ENCODE peak calls at places on chromosomes 16 and 17, in four cellular contexts. Y is bronchial epithelial cell, N is body of pancreas, T is uterus. Q is an unnamed sample.

GRCh38 chr17:65074778-65075250 is 18.3 kb upstream of the GNA13 start:
- DNase-seq in Y (no peak), N (peak), T (peak), Q (no peak)

GRCh38 chr16:70579648-70580630 is 56.3 kb downstream of the SF3B3 start:
- DNase-seq in Y (no peak), N (peak), T (peak), Q (no peak)

GRCh38 chr17:77935121-77935571 is 23.4 kb upstream of the TNRC6C start:
- DNase-seq in Y (no peak), N (no peak), T (no peak), Q (no peak)

GRCh38 chr16:15822957-15823356 is 33.9 kb downstream of the MYH11 start:
- DNase-seq in Y (no peak), N (peak), T (peak), Q (no peak)

GRCh38 chr17:2412561-2413021 is 11.7 kb upstream of the MNT start:
- DNase-seq in Y (no peak), N (peak), T (no peak), Q (no peak)

GRCh38 chr17:1562178-1562643 is 381 bp downstream of the PITPNA start:
- DNase-seq in Y (no peak), N (no peak), T (peak), Q (no peak)

GRCh38 chr17:73155410-73156165 is 9.2 kb upstream of the SSTR2 start:
- DNase-seq in Y (no peak), N (no peak), T (no peak), Q (no peak)

GRCh38 chr17:79654960-79655382 is 44.1 kb upstream of the RBFOX3 start:
- DNase-seq in Y (no peak), N (no peak), T (peak), Q (no peak)

GRCh38 chr16:50547944-50548658 is at the start of gene NKD1:
- DNase-seq in Y (no peak), N (peak), T (peak), Q (peak)

GRCh38 chr17:58200024-58200633 is 7.6 kb downstream of the EPX start:
- DNase-seq in Y (peak), N (peak), T (peak), Q (peak)

GRCh38 chr16:55100100-55100499 is 169.4 kb downstream of the IRX5 start:
- DNase-seq in Y (no peak), N (no peak), T (no peak), Q (no peak)

GRCh38 chr17:83195330-83196087 is 116.1 kb downstream of the METRNL start:
- DNase-seq in Y (no peak), N (no peak), T (no peak), Q (no peak)

GRCh38 chr16:79328327-79329162 is 272.0 kb downstream of the MAF start:
- DNase-seq in Y (peak), N (peak), T (no peak), Q (no peak)

GRCh38 chr17:78999056-78999768 is 10.4 kb downstream of the CANT1 start:
- DNase-seq in Y (no peak), N (no peak), T (peak), Q (no peak)

GRCh38 chr16:84931506-84931905 is 79.8 kb downstream of the ZDHHC7 start:
- DNase-seq in Y (no peak), N (no peak), T (no peak), Q (no peak)

GRCh38 chr16:55329791-55330190 is 5.8 kb downstream of the IRX6 start:
- DNase-seq in Y (no peak), N (no peak), T (no peak), Q (no peak)

GRCh38 chr17:62064029-62064790 is 868 bp downstream of the MED13 start:
- DNase-seq in Y (peak), N (peak), T (no peak), Q (no peak)

GRCh38 chr16:87047221-87048037 is 269.8 kb downstream of the C16orf95 start:
- DNase-seq in Y (no peak), N (no peak), T (no peak), Q (no peak)

GRCh38 chr16:19860146-19861030 is 24.3 kb downstream of the GPRC5B start:
- DNase-seq in Y (peak), N (no peak), T (no peak), Q (no peak)

GRCh38 chr17:80743181-80743771 is 198.6 kb downstream of the RPTOR start:
- DNase-seq in Y (no peak), N (no peak), T (peak), Q (no peak)

GRCh38 chr17:55005520-55005919 is 37.0 kb downstream of the STXBP4 start:
- DNase-seq in Y (peak), N (no peak), T (no peak), Q (no peak)

GRCh38 chr17:418421-418751 is 65.8 kb upstream of the RPH3AL start:
- DNase-seq in Y (no peak), N (no peak), T (no peak), Q (peak)

GRCh38 chr17:36463916-36464764 is 22.3 kb upstream of the ZNHIT3 start:
- DNase-seq in Y (peak), N (peak), T (no peak), Q (no peak)

GRCh38 chr17:47694018-47694817 is at the start of gene TBKBP1:
- DNase-seq in Y (no peak), N (peak), T (peak), Q (peak)

GRCh38 chr16:15434425-15435215 is at the start of gene BMERB1:
- DNase-seq in Y (peak), N (peak), T (peak), Q (no peak)

GRCh38 chr16:58488531-58488930 is 11.4 kb upstream of the NDRG4 start:
- DNase-seq in Y (no peak), N (no peak), T (no peak), Q (no peak)

GRCh38 chr16:52446076-52446475 is 100.9 kb downstream of the TOX3 start:
- DNase-seq in Y (peak), N (no peak), T (no peak), Q (no peak)

GRCh38 chr16:31327675-31328225 is 27.2 kb upstream of the ITGAX start:
- DNase-seq in Y (no peak), N (no peak), T (no peak), Q (no peak)

GRCh38 chr17:4548721-4549531 is 6.3 kb downstream of the MYBBP1A start:
- DNase-seq in Y (no peak), N (no peak), T (no peak), Q (no peak)

GRCh38 chr16:49280861-49281331 is 742 bp downstream of the CBLN1 start:
- DNase-seq in Y (no peak), N (no peak), T (no peak), Q (no peak)
- H3K4me3 ChIP-seq in Y (no peak), N (no peak), T (no peak), Q (no peak)

GRCh38 chr17:7703584-7704574 is 1.1 kb upstream of the EFNB3 start:
- DNase-seq in Y (peak), N (peak), T (no peak), Q (no peak)
- H3K4me3 ChIP-seq in Y (no peak), N (no peak), T (no peak), Q (no peak)

DNA sequence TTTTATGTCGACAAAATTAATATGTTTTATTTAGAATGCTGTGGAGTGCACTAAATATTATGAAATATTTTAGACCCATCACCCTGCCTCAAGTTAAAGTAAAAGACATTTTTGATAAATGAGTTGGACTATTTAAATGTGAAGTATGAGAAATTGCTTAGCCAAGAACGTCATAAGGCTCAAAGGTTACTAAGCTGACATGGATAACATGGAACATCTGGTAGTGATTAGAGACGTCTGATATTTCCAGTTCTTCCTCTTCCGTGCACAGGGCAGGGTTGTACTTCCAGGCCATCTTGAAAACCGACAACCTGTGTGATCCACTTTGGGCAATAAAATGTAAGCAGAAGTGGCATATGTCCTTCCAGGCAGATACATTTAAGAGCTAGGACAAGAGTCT is 7.2 kb upstream of the CCL8 start:
- DNase-seq in Y (no peak), N (no peak), T (no peak), Q (no peak)
- H3K4me3 ChIP-seq in Y (no peak), N (no peak), T (no peak), Q (no peak)

GRCh38 chr16:81483064-81483969 is 38.7 kb downstream of the CMIP start:
- DNase-seq in Y (no peak), N (no peak), T (no peak), Q (no peak)
- H3K4me3 ChIP-seq in Y (no peak), N (no peak), T (no peak), Q (no peak)

GRCh38 chr17:49551221-49552069 is 24.2 kb upstream of the NXPH3 start:
- DNase-seq in Y (no peak), N (no peak), T (no peak), Q (no peak)
- H3K4me3 ChIP-seq in Y (no peak), N (no peak), T (no peak), Q (no peak)

GRCh38 chr16:27108826-27109665 is 42.3 kb downstream of the C16orf82 start:
- DNase-seq in Y (no peak), N (no peak), T (no peak), Q (no peak)
- H3K4me3 ChIP-seq in Y (no peak), N (no peak), T (no peak), Q (peak)

DNA sequence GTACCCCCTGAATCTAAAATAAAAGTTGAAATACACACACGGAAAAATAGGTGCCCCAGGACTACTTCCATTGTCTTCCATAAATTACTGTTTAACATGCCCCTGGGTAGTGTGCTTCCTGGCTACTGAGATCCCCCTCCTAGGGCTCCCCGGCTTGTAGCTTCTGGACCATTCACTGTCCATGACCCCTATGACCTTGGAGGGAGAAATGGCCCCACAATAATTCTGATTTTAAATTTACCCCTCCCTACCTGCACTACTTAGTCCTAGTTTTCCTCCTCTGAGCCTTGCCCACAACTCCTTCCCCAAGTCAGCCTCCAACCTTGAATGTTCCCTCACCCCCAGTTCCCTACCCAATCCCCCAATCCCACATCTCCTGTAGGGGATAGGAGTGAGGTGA is 9.6 kb upstream of the MSL1 start:
- DNase-seq in Y (no peak), N (no peak), T (no peak), Q (no peak)
- H3K4me3 ChIP-seq in Y (no peak), N (no peak), T (no peak), Q (no peak)

GRCh38 chr17:52678211-52678610 is 519.7 kb upstream of the CA10 start:
- DNase-seq in Y (no peak), N (no peak), T (no peak), Q (no peak)
- H3K4me3 ChIP-seq in Y (no peak), N (no peak), T (no peak), Q (no peak)

DNA sequence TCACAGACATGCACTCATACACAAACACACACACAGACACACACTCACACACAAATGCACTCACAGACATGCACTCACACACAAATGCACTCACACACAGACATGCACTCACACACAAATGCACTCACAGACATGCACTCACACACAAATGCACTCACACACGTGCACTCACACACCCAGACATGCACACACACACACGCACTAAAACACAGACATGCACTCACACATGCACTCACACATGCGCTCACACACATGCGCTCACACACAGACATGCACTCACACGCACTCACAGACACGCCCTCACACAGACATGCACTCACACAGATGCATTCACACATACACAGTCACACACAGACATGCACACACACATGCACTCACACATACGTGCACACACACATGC is 2.7 kb upstream of the ZNF469 start:
- DNase-seq in Y (no peak), N (no peak), T (no peak), Q (no peak)
- H3K4me3 ChIP-seq in Y (no peak), N (no peak), T (no peak), Q (no peak)